ENCODE peak calls at places on chromosome 3, in eight cellular contexts. One of them, this sample, is unnamed.

GRCh38 chr3:155596614-155597013 is 148.3 kb downstream of the PLCH1 start:
- DNase-seq in tibial nerve: no peak
- DNase-seq in DND-41: no peak
- DNase-seq in A673: no peak
- DNase-seq in heart right ventricle: no peak
- DNase-seq in right atrium auricular region: no peak
- DNase-seq in transverse colon: no peak
- DNase-seq in CD8-positive, alpha-beta T cell: no peak
- DNase-seq in this sample: no peak

GRCh38 chr3:57983734-57984518 is 24.3 kb upstream of the FLNB start:
- DNase-seq in tibial nerve: peak
- DNase-seq in DND-41: peak
- DNase-seq in A673: peak
- DNase-seq in heart right ventricle: peak
- DNase-seq in right atrium auricular region: peak
- DNase-seq in transverse colon: peak
- DNase-seq in CD8-positive, alpha-beta T cell: peak
- DNase-seq in this sample: peak

GRCh38 chr3:487580-487979 is 291.0 kb downstream of the CHL1 start:
- DNase-seq in tibial nerve: no peak
- DNase-seq in DND-41: no peak
- DNase-seq in A673: no peak
- DNase-seq in heart right ventricle: no peak
- DNase-seq in right atrium auricular region: no peak
- DNase-seq in transverse colon: no peak
- DNase-seq in CD8-positive, alpha-beta T cell: no peak
- DNase-seq in this sample: no peak

GRCh38 chr3:16961621-16962205 is 77.0 kb downstream of the PLCL2 start:
- DNase-seq in tibial nerve: no peak
- DNase-seq in DND-41: no peak
- DNase-seq in A673: no peak
- DNase-seq in heart right ventricle: no peak
- DNase-seq in right atrium auricular region: no peak
- DNase-seq in transverse colon: no peak
- DNase-seq in CD8-positive, alpha-beta T cell: no peak
- DNase-seq in this sample: no peak

GRCh38 chr3:78988324-78988723 is 779.5 kb downstream of the ROBO1 start:
- DNase-seq in tibial nerve: no peak
- DNase-seq in DND-41: no peak
- DNase-seq in A673: peak
- DNase-seq in heart right ventricle: no peak
- DNase-seq in right atrium auricular region: no peak
- DNase-seq in transverse colon: no peak
- DNase-seq in CD8-positive, alpha-beta T cell: no peak
- DNase-seq in this sample: no peak

GRCh38 chr3:105473521-105474223 is 107.0 kb downstream of the ALCAM start:
- DNase-seq in tibial nerve: no peak
- DNase-seq in DND-41: no peak
- DNase-seq in A673: peak
- DNase-seq in heart right ventricle: no peak
- DNase-seq in right atrium auricular region: no peak
- DNase-seq in transverse colon: no peak
- DNase-seq in CD8-positive, alpha-beta T cell: no peak
- DNase-seq in this sample: no peak

GRCh38 chr3:72186485-72186864 is 401.5 kb upstream of the PROK2 start:
- DNase-seq in tibial nerve: no peak
- DNase-seq in DND-41: no peak
- DNase-seq in A673: no peak
- DNase-seq in heart right ventricle: no peak
- DNase-seq in right atrium auricular region: no peak
- DNase-seq in transverse colon: no peak
- DNase-seq in CD8-positive, alpha-beta T cell: no peak
- DNase-seq in this sample: no peak

GRCh38 chr3:49771340-49771938 is 14.9 kb downstream of the IP6K1 start:
- DNase-seq in tibial nerve: no peak
- DNase-seq in DND-41: peak
- DNase-seq in A673: no peak
- DNase-seq in heart right ventricle: no peak
- DNase-seq in right atrium auricular region: no peak
- DNase-seq in transverse colon: no peak
- DNase-seq in CD8-positive, alpha-beta T cell: no peak
- DNase-seq in this sample: no peak

GRCh38 chr3:156751461-156752025 is 74.6 kb upstream of the LEKR1 start:
- DNase-seq in tibial nerve: peak
- DNase-seq in DND-41: no peak
- DNase-seq in A673: peak
- DNase-seq in heart right ventricle: peak
- DNase-seq in right atrium auricular region: peak
- DNase-seq in transverse colon: peak
- DNase-seq in CD8-positive, alpha-beta T cell: no peak
- DNase-seq in this sample: peak

GRCh38 chr3:156750874-156751245 is 75.3 kb upstream of the LEKR1 start:
- DNase-seq in tibial nerve: no peak
- DNase-seq in DND-41: no peak
- DNase-seq in A673: peak
- DNase-seq in heart right ventricle: no peak
- DNase-seq in right atrium auricular region: no peak
- DNase-seq in transverse colon: no peak
- DNase-seq in CD8-positive, alpha-beta T cell: no peak
- DNase-seq in this sample: no peak

GRCh38 chr3:156750191-156750873 is 75.8 kb upstream of the LEKR1 start:
- DNase-seq in tibial nerve: no peak
- DNase-seq in DND-41: no peak
- DNase-seq in A673: peak
- DNase-seq in heart right ventricle: no peak
- DNase-seq in right atrium auricular region: no peak
- DNase-seq in transverse colon: no peak
- DNase-seq in CD8-positive, alpha-beta T cell: no peak
- DNase-seq in this sample: no peak

GRCh38 chr3:156747046-156747445 is 72.7 kb downstream of the TIPARP start:
- DNase-seq in tibial nerve: no peak
- DNase-seq in DND-41: no peak
- DNase-seq in A673: no peak
- DNase-seq in heart right ventricle: no peak
- DNase-seq in right atrium auricular region: no peak
- DNase-seq in transverse colon: no peak
- DNase-seq in CD8-positive, alpha-beta T cell: no peak
- DNase-seq in this sample: no peak

GRCh38 chr3:156749244-156749643 is 74.9 kb downstream of the TIPARP start:
- DNase-seq in tibial nerve: no peak
- DNase-seq in DND-41: no peak
- DNase-seq in A673: no peak
- DNase-seq in heart right ventricle: no peak
- DNase-seq in right atrium auricular region: no peak
- DNase-seq in transverse colon: no peak
- DNase-seq in CD8-positive, alpha-beta T cell: no peak
- DNase-seq in this sample: no peak
- H3K4me3 ChIP-seq in tibial nerve: no peak
- H3K4me3 ChIP-seq in DND-41: no peak
- H3K4me3 ChIP-seq in A673: no peak
- H3K4me3 ChIP-seq in heart right ventricle: no peak
- H3K4me3 ChIP-seq in right atrium auricular region: no peak
- H3K4me3 ChIP-seq in transverse colon: no peak
- H3K4me3 ChIP-seq in CD8-positive, alpha-beta T cell: no peak
- H3K4me3 ChIP-seq in this sample: no peak

GRCh38 chr3:38348903-38349302 is 2.3 kb downstream of the XYLB start:
- DNase-seq in tibial nerve: no peak
- DNase-seq in DND-41: no peak
- DNase-seq in A673: peak
- DNase-seq in heart right ventricle: no peak
- DNase-seq in right atrium auricular region: no peak
- DNase-seq in transverse colon: no peak
- DNase-seq in CD8-positive, alpha-beta T cell: no peak
- DNase-seq in this sample: no peak

GRCh38 chr3:38345879-38346583 is 554 bp upstream of the XYLB start:
- DNase-seq in tibial nerve: peak
- DNase-seq in DND-41: no peak
- DNase-seq in A673: no peak
- DNase-seq in heart right ventricle: no peak
- DNase-seq in right atrium auricular region: no peak
- DNase-seq in transverse colon: no peak
- DNase-seq in CD8-positive, alpha-beta T cell: no peak
- DNase-seq in this sample: peak

GRCh38 chr3:38347421-38348200 is 1.0 kb downstream of the XYLB start:
- DNase-seq in tibial nerve: no peak
- DNase-seq in DND-41: no peak
- DNase-seq in A673: no peak
- DNase-seq in heart right ventricle: no peak
- DNase-seq in right atrium auricular region: no peak
- DNase-seq in transverse colon: peak
- DNase-seq in CD8-positive, alpha-beta T cell: no peak
- DNase-seq in this sample: no peak

GRCh38 chr3:38346584-38347410 is at the start of gene XYLB:
- DNase-seq in tibial nerve: peak
- DNase-seq in DND-41: peak
- DNase-seq in A673: peak
- DNase-seq in heart right ventricle: peak
- DNase-seq in right atrium auricular region: peak
- DNase-seq in transverse colon: peak
- DNase-seq in CD8-positive, alpha-beta T cell: peak
- DNase-seq in this sample: peak

DNA sequence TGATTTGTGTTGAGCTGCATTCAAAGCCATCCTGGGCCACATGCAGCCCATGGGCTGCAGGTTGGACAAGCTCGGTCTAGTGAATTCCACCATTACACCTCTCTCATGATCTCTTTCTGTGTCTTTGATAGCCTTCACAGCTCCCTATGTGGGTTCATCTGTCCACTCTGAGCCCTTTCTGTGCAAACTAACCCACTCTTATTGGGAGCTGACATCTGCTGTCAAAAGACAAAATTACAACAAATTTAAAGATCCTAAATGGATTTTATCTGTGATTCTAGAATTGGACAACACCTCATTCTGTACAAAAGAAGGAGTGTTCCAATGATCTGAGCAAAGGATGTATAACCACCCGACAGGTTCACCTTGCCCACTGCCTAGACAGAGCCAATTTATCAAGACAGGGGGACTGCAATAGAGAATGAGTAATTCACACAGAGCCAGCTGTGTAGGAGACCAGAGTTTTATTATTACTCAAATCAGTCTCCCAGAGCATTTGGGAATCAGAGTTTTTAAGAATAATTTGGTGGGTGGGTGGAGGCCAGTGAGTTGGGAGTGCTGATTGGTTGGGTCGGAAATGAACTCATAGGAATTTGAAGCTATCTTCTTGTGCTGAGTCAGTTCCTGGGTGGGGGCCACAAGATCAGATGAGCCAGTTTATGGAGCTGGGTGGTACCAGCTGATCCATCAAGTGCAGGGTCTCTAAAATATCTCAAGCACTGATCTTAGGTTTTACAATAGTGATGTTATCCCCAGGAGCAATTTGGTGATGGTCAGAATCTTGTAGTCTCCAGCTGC is 2.6 kb upstream of the XYLB start:
- DNase-seq in tibial nerve: no peak
- DNase-seq in DND-41: no peak
- DNase-seq in A673: no peak
- DNase-seq in heart right ventricle: no peak
- DNase-seq in right atrium auricular region: no peak
- DNase-seq in transverse colon: no peak
- DNase-seq in CD8-positive, alpha-beta T cell: no peak
- DNase-seq in this sample: no peak
- TF ChIP-seq CTCF in tibial nerve: no peak
- TF ChIP-seq CTCF in DND-41: no peak
- TF ChIP-seq CTCF in A673: no peak
- TF ChIP-seq CTCF in heart right ventricle: no peak
- TF ChIP-seq CTCF in right atrium auricular region: no peak
- TF ChIP-seq CTCF in transverse colon: no peak
- TF ChIP-seq CTCF in CD8-positive, alpha-beta T cell: no peak
- TF ChIP-seq CTCF in this sample: no peak

DNA sequence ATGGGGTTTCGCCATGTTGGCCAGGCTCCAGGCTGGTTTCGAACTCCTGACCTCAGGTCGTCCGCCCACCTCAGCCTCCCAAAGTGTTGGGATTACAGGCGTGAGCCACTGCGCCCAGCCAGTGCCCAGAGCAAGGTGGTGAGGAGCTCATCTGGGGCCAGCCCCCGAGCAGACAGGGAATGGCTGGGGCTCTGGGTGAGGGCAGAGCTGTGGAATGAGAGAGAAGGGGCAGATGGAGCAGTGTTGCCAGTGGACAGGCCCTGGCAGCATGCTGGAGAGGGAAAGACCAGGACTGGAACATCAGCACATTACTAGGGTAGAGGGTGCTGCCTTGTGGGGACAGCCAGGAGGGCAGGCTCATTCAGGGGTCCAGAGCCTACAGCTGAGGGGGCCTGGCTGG is 37.1 kb upstream of the LIMD1 start:
- DNase-seq in tibial nerve: no peak
- DNase-seq in DND-41: no peak
- DNase-seq in A673: no peak
- DNase-seq in heart right ventricle: no peak
- DNase-seq in right atrium auricular region: no peak
- DNase-seq in transverse colon: no peak
- DNase-seq in CD8-positive, alpha-beta T cell: no peak
- DNase-seq in this sample: no peak
- H3K27ac ChIP-seq in tibial nerve: peak
- H3K27ac ChIP-seq in DND-41: no peak
- H3K27ac ChIP-seq in A673: no peak
- H3K27ac ChIP-seq in heart right ventricle: no peak
- H3K27ac ChIP-seq in right atrium auricular region: no peak
- H3K27ac ChIP-seq in transverse colon: no peak
- H3K27ac ChIP-seq in CD8-positive, alpha-beta T cell: no peak
- H3K27ac ChIP-seq in this sample: no peak

GRCh38 chr3:141384575-141384974 is 16.3 kb downstream of the ZBTB38 start:
- DNase-seq in tibial nerve: no peak
- DNase-seq in DND-41: no peak
- DNase-seq in A673: no peak
- DNase-seq in heart right ventricle: no peak
- DNase-seq in right atrium auricular region: no peak
- DNase-seq in transverse colon: no peak
- DNase-seq in CD8-positive, alpha-beta T cell: no peak
- DNase-seq in this sample: no peak

GRCh38 chr3:141386611-141387110 is 18.4 kb downstream of the ZBTB38 start:
- DNase-seq in tibial nerve: no peak
- DNase-seq in DND-41: no peak
- DNase-seq in A673: peak
- DNase-seq in heart right ventricle: no peak
- DNase-seq in right atrium auricular region: no peak
- DNase-seq in transverse colon: no peak
- DNase-seq in CD8-positive, alpha-beta T cell: no peak
- DNase-seq in this sample: no peak

GRCh38 chr3:141386080-141386594 is 17.8 kb downstream of the ZBTB38 start:
- DNase-seq in tibial nerve: no peak
- DNase-seq in DND-41: no peak
- DNase-seq in A673: no peak
- DNase-seq in heart right ventricle: no peak
- DNase-seq in right atrium auricular region: no peak
- DNase-seq in transverse colon: no peak
- DNase-seq in CD8-positive, alpha-beta T cell: no peak
- DNase-seq in this sample: no peak

GRCh38 chr3:141384157-141384556 is 15.9 kb downstream of the ZBTB38 start:
- DNase-seq in tibial nerve: no peak
- DNase-seq in DND-41: no peak
- DNase-seq in A673: peak
- DNase-seq in heart right ventricle: no peak
- DNase-seq in right atrium auricular region: no peak
- DNase-seq in transverse colon: no peak
- DNase-seq in CD8-positive, alpha-beta T cell: no peak
- DNase-seq in this sample: no peak

DNA sequence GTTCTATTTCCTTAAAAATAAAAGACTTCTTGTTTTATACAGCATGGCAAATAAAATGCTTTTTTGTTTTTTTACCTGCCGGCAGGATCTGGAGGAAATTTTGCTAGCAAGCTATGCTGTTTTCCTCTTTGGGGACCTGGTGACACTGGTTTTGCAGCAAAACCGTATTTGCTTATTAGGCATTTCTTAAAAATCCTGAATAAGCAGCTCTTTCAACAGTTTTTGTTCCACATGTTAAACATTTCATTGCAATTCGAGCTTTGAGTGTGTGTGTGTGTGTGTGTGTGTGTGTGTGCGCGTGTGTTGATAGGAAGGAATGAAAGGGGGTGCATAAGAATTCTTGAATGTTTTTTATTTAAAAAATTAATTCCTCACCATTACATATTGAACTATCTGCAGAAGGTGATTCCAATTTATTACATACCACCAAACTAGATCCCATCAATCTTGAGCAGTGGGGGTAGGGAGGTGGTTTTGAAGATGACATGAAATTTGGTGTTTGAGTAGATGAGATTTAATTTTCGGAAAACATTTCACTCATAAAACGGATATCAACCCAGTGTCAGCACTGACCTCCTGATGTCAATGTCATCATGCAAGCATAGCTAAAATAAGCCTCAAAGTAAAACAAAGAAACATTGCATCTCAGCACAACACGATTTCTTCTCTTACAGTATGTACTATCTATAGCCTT is 17.2 kb downstream of the ZBTB38 start:
- DNase-seq in tibial nerve: no peak
- DNase-seq in DND-41: no peak
- DNase-seq in A673: peak
- DNase-seq in heart right ventricle: no peak
- DNase-seq in right atrium auricular region: no peak
- DNase-seq in transverse colon: no peak
- DNase-seq in CD8-positive, alpha-beta T cell: no peak
- DNase-seq in this sample: no peak
- H3K4me3 ChIP-seq in tibial nerve: no peak
- H3K4me3 ChIP-seq in DND-41: no peak
- H3K4me3 ChIP-seq in A673: peak
- H3K4me3 ChIP-seq in heart right ventricle: no peak
- H3K4me3 ChIP-seq in right atrium auricular region: no peak
- H3K4me3 ChIP-seq in transverse colon: no peak
- H3K4me3 ChIP-seq in CD8-positive, alpha-beta T cell: no peak
- H3K4me3 ChIP-seq in this sample: no peak

This sample was measured in uterus.